ENCODE peak calls at places on chromosomes 1 and 21, in six cellular contexts. S is epithelial cell of esophagus; X is stimulated activated CD8-positive, alpha-beta memory T cell treated with anti-CD3 and anti-CD28 coated beads, Interleukin-7, amount 100 ng/mL, for 1 hour; C is T-helper 9 cell; H is AG08396; I is activated effector memory CD4-positive, alpha-beta T cell treated with Interleukin-2 at 50 U/mL for 16 hours. K is an unnamed sample.

GRCh38 chr1:10431065-10431730 is 965 bp downstream of the CENPS start:
- DNase-seq in X (no peak), I (no peak), S (peak), H (peak), C (no peak), K (no peak)

GRCh38 chr1:218887141-218887925 is 286.3 kb upstream of the LYPLAL1 start:
- DNase-seq in I (no peak), X (no peak), S (peak), C (no peak), H (no peak), K (no peak)

GRCh38 chr21:36647279-36648093 is 51.4 kb upstream of the SIM2 start:
- DNase-seq in H (no peak), C (no peak), I (no peak), X (no peak), S (peak), K (peak)

GRCh38 chr1:185632659-185633428 is 101.3 kb upstream of the HMCN1 start:
- DNase-seq in I (no peak), H (peak), C (no peak), X (no peak), S (peak), K (no peak)

GRCh38 chr1:216064643-216065042 is 358.6 kb downstream of the USH2A start:
- DNase-seq in I (no peak), X (no peak), C (no peak), S (peak), H (no peak), K (no peak)

GRCh38 chr1:155858805-155859233 is 548 bp upstream of the SYT11 start:
- DNase-seq in I (no peak), X (no peak), H (peak), S (peak), C (no peak), K (no peak)

GRCh38 chr1:210434224-210434623 is 105.5 kb downstream of the HHAT start:
- DNase-seq in C (no peak), S (no peak), I (no peak), H (no peak), X (no peak), K (no peak)

GRCh38 chr1:216221260-216221700 is 202.0 kb downstream of the USH2A start:
- DNase-seq in C (no peak), X (no peak), H (peak), I (no peak), S (peak), K (peak)

GRCh38 chr1:56401191-56401590 is 178.2 kb downstream of the PLPP3 start:
- DNase-seq in X (no peak), S (no peak), C (no peak), H (no peak), I (no peak), K (no peak)

GRCh38 chr1:23964235-23964668 is 4.6 kb downstream of the PNRC2 start:
- DNase-seq in C (no peak), I (no peak), H (no peak), X (no peak), S (no peak), K (no peak)

GRCh38 chr1:17648457-17649145 is 106.5 kb upstream of the ACTL8 start:
- DNase-seq in C (no peak), X (no peak), I (no peak), H (no peak), S (no peak), K (no peak)

GRCh38 chr1:209652873-209653401 is 712 bp upstream of the LAMB3 start:
- DNase-seq in H (peak), S (peak), I (no peak), X (no peak), C (no peak), K (no peak)

GRCh38 chr1:210369425-210369824 is 40.7 kb downstream of the HHAT start:
- DNase-seq in C (no peak), I (no peak), H (no peak), S (no peak), X (no peak), K (no peak)

GRCh38 chr1:193754732-193755427 is 568.5 kb upstream of the B3GALT2 start:
- DNase-seq in I (no peak), H (no peak), C (no peak), X (no peak), S (peak), K (no peak)

GRCh38 chr21:44868707-44869106 is 4.8 kb downstream of the PTTG1IP start:
- DNase-seq in S (no peak), C (no peak), I (no peak), H (no peak), X (no peak), K (no peak)

GRCh38 chr1:175824079-175824478 is 80.7 kb upstream of the TNR start:
- DNase-seq in S (no peak), H (no peak), C (no peak), I (no peak), X (no peak), K (no peak)

GRCh38 chr1:20588634-20589225 is at the start of gene CDA:
- DNase-seq in X (no peak), I (no peak), C (no peak), S (peak), H (no peak), K (no peak)

GRCh38 chr1:6082430-6082971 is 36.8 kb downstream of the KCNAB2 start:
- DNase-seq in H (peak), C (no peak), S (no peak), I (no peak), X (no peak), K (no peak)

GRCh38 chr1:23515905-23516304 is 15.1 kb downstream of the E2F2 start:
- DNase-seq in C (no peak), S (no peak), X (no peak), H (no peak), I (no peak), K (no peak)

GRCh38 chr1:162070094-162070748 is 730 bp downstream of the NOS1AP start:
- DNase-seq in H (no peak), I (no peak), S (no peak), X (no peak), C (no peak), K (no peak)

GRCh38 chr1:244062136-244062535 is 11.1 kb downstream of the ZBTB18 start:
- DNase-seq in I (no peak), H (no peak), C (no peak), S (no peak), X (no peak), K (no peak)

GRCh38 chr1:77068013-77068412 is 151.2 kb downstream of the PIGK start:
- DNase-seq in H (no peak), X (no peak), C (no peak), S (peak), I (no peak), K (no peak)

GRCh38 chr21:45183852-45184251 is 103.8 kb downstream of the POFUT2 start:
- DNase-seq in I (no peak), C (no peak), X (no peak), S (no peak), H (no peak), K (no peak)

GRCh38 chr1:106360252-106360651 is 696.2 kb upstream of the PRMT6 start:
- DNase-seq in X (no peak), I (no peak), S (peak), C (no peak), H (no peak), K (no peak)

GRCh38 chr1:204495078-204495753 is 611 bp upstream of the PIK3C2B start:
- DNase-seq in C (peak), X (no peak), S (no peak), I (no peak), H (no peak), K (no peak)

GRCh38 chr1:207300970-207301369 is 20.5 kb upstream of the CD55 start:
- DNase-seq in X (no peak), I (no peak), C (no peak), S (no peak), H (no peak), K (no peak)

GRCh38 chr1:66925944-66926343 is 1.2 kb downstream of the MIER1 start:
- DNase-seq in H (no peak), C (no peak), I (no peak), X (no peak), S (no peak), K (no peak)

GRCh38 chr1:200224315-200224714 is 185.5 kb downstream of the ZNF281 start:
- DNase-seq in C (no peak), I (no peak), X (no peak), S (peak), H (peak), K (no peak)

GRCh38 chr1:203791498-203791897 is 3.9 kb upstream of the ZBED6 start:
- DNase-seq in H (no peak), I (no peak), X (no peak), S (peak), C (no peak), K (no peak)

GRCh38 chr1:45266151-45266801 is 59.9 kb upstream of the ZSWIM5 start:
- DNase-seq in S (peak), I (no peak), X (no peak), C (no peak), H (peak), K (peak)

GRCh38 chr1:214563881-214564280 is 12.5 kb upstream of the PTPN14 start:
- DNase-seq in C (no peak), H (no peak), I (no peak), X (no peak), S (peak), K (no peak)

GRCh38 chr1:181033128-181033798 is 520 bp upstream of the MR1 start:
- DNase-seq in C (no peak), H (peak), S (peak), I (peak), X (no peak), K (no peak)